ENCODE peak calls at places on chromosomes 12 and 14, in seven cellular contexts. One of them, this sample, is unnamed.

GRCh38 chr12:132243596-132244289 is 85.6 kb downstream of the GALNT9 start:
- DNase-seq in neuronal stem cell: no peak
- DNase-seq in H9: peak
- DNase-seq in IMR-90: no peak
- DNase-seq in mesendoderm: peak
- DNase-seq in mesenchymal stem cell: no peak
- DNase-seq in H1: no peak
- DNase-seq in this sample: no peak

GRCh38 chr14:33669111-33669510 is 281.8 kb downstream of the EGLN3 start:
- DNase-seq in neuronal stem cell: no peak
- DNase-seq in H9: no peak
- DNase-seq in IMR-90: no peak
- DNase-seq in mesendoderm: no peak
- DNase-seq in mesenchymal stem cell: no peak
- DNase-seq in H1: no peak
- DNase-seq in this sample: no peak

GRCh38 chr12:118714051-118714460 is 267.3 kb upstream of the SRRM4 start:
- DNase-seq in neuronal stem cell: peak
- DNase-seq in H9: peak
- DNase-seq in IMR-90: no peak
- DNase-seq in mesendoderm: peak
- DNase-seq in mesenchymal stem cell: no peak
- DNase-seq in H1: peak
- DNase-seq in this sample: no peak

GRCh38 chr12:4225571-4225970 is 48.0 kb upstream of the CCND2 start:
- DNase-seq in neuronal stem cell: no peak
- DNase-seq in H9: no peak
- DNase-seq in IMR-90: no peak
- DNase-seq in mesendoderm: no peak
- DNase-seq in mesenchymal stem cell: no peak
- DNase-seq in H1: no peak
- DNase-seq in this sample: no peak

GRCh38 chr12:109393437-109394345 is 46.0 kb downstream of the MYO1H start:
- DNase-seq in neuronal stem cell: peak
- DNase-seq in H9: peak
- DNase-seq in IMR-90: peak
- DNase-seq in mesendoderm: peak
- DNase-seq in mesenchymal stem cell: peak
- DNase-seq in H1: no peak
- DNase-seq in this sample: peak

GRCh38 chr12:7130791-7131501 is 775 bp downstream of the CLSTN3 start:
- DNase-seq in neuronal stem cell: no peak
- DNase-seq in H9: peak
- DNase-seq in IMR-90: peak
- DNase-seq in mesendoderm: peak
- DNase-seq in mesenchymal stem cell: peak
- DNase-seq in H1: no peak
- DNase-seq in this sample: peak

GRCh38 chr12:52230364-52231281 is 2.4 kb upstream of the KRT7 start:
- DNase-seq in neuronal stem cell: no peak
- DNase-seq in H9: no peak
- DNase-seq in IMR-90: peak
- DNase-seq in mesendoderm: peak
- DNase-seq in mesenchymal stem cell: peak
- DNase-seq in H1: no peak
- DNase-seq in this sample: peak

GRCh38 chr12:96472384-96472783 is 17.0 kb upstream of the CFAP54 start:
- DNase-seq in neuronal stem cell: no peak
- DNase-seq in H9: no peak
- DNase-seq in IMR-90: no peak
- DNase-seq in mesendoderm: no peak
- DNase-seq in mesenchymal stem cell: no peak
- DNase-seq in H1: no peak
- DNase-seq in this sample: no peak

GRCh38 chr12:82524020-82524419 is 162.7 kb upstream of the TMTC2 start:
- DNase-seq in neuronal stem cell: no peak
- DNase-seq in H9: no peak
- DNase-seq in IMR-90: no peak
- DNase-seq in mesendoderm: no peak
- DNase-seq in mesenchymal stem cell: no peak
- DNase-seq in H1: no peak
- DNase-seq in this sample: no peak

GRCh38 chr14:32985881-32986280 is 47.2 kb downstream of the NPAS3 start:
- DNase-seq in neuronal stem cell: no peak
- DNase-seq in H9: no peak
- DNase-seq in IMR-90: no peak
- DNase-seq in mesendoderm: no peak
- DNase-seq in mesenchymal stem cell: peak
- DNase-seq in H1: no peak
- DNase-seq in this sample: no peak

GRCh38 chr14:54189358-54190354 is 207.2 kb upstream of the CDKN3 start:
- DNase-seq in neuronal stem cell: no peak
- DNase-seq in H9: no peak
- DNase-seq in IMR-90: peak
- DNase-seq in mesendoderm: peak
- DNase-seq in mesenchymal stem cell: peak
- DNase-seq in H1: no peak
- DNase-seq in this sample: no peak

GRCh38 chr12:68633614-68634558 is 23.2 kb downstream of the RAP1B start:
- DNase-seq in neuronal stem cell: no peak
- DNase-seq in H9: no peak
- DNase-seq in IMR-90: no peak
- DNase-seq in mesendoderm: no peak
- DNase-seq in mesenchymal stem cell: no peak
- DNase-seq in H1: no peak
- DNase-seq in this sample: no peak

GRCh38 chr14:21095430-21096205 is 2.8 kb downstream of the ZNF219 start:
- DNase-seq in neuronal stem cell: no peak
- DNase-seq in H9: peak
- DNase-seq in IMR-90: peak
- DNase-seq in mesendoderm: peak
- DNase-seq in mesenchymal stem cell: no peak
- DNase-seq in H1: no peak
- DNase-seq in this sample: no peak

GRCh38 chr12:6955462-6956331 is 4.5 kb downstream of the PTPN6 start:
- DNase-seq in neuronal stem cell: no peak
- DNase-seq in H9: no peak
- DNase-seq in IMR-90: no peak
- DNase-seq in mesendoderm: no peak
- DNase-seq in mesenchymal stem cell: no peak
- DNase-seq in H1: no peak
- DNase-seq in this sample: no peak

GRCh38 chr14:105853907-105854599 is 327.7 kb downstream of the TMEM121 start:
- DNase-seq in neuronal stem cell: no peak
- DNase-seq in H9: no peak
- DNase-seq in IMR-90: no peak
- DNase-seq in mesendoderm: no peak
- DNase-seq in mesenchymal stem cell: no peak
- DNase-seq in H1: no peak
- DNase-seq in this sample: no peak

GRCh38 chr12:55073043-55074022 is 52.9 kb upstream of the OR9K2 start:
- DNase-seq in neuronal stem cell: peak
- DNase-seq in H9: peak
- DNase-seq in IMR-90: peak
- DNase-seq in mesendoderm: peak
- DNase-seq in mesenchymal stem cell: peak
- DNase-seq in H1: no peak
- DNase-seq in this sample: peak

GRCh38 chr12:26358651-26359050 is 163.3 kb downstream of the SSPN start:
- DNase-seq in neuronal stem cell: no peak
- DNase-seq in H9: no peak
- DNase-seq in IMR-90: no peak
- DNase-seq in mesendoderm: no peak
- DNase-seq in mesenchymal stem cell: no peak
- DNase-seq in H1: no peak
- DNase-seq in this sample: no peak

GRCh38 chr12:20429876-20430275 is 61.5 kb downstream of the PDE3A start:
- DNase-seq in neuronal stem cell: no peak
- DNase-seq in H9: no peak
- DNase-seq in IMR-90: no peak
- DNase-seq in mesendoderm: no peak
- DNase-seq in mesenchymal stem cell: no peak
- DNase-seq in H1: no peak
- DNase-seq in this sample: no peak

GRCh38 chr12:108442077-108442476 is 73.0 kb upstream of the FICD start:
- DNase-seq in neuronal stem cell: no peak
- DNase-seq in H9: peak
- DNase-seq in IMR-90: no peak
- DNase-seq in mesendoderm: peak
- DNase-seq in mesenchymal stem cell: no peak
- DNase-seq in H1: peak
- DNase-seq in this sample: peak

GRCh38 chr14:91255820-91256219 is 11.3 kb upstream of the GPR68 start:
- DNase-seq in neuronal stem cell: no peak
- DNase-seq in H9: no peak
- DNase-seq in IMR-90: no peak
- DNase-seq in mesendoderm: no peak
- DNase-seq in mesenchymal stem cell: no peak
- DNase-seq in H1: no peak
- DNase-seq in this sample: no peak
- H2BK120ac ChIP-seq in neuronal stem cell: no peak
- H2BK120ac ChIP-seq in H9: no peak
- H2BK120ac ChIP-seq in IMR-90: no peak
- H2BK120ac ChIP-seq in mesendoderm: no peak
- H2BK120ac ChIP-seq in mesenchymal stem cell: no peak
- H2BK120ac ChIP-seq in H1: no peak
- H2BK120ac ChIP-seq in this sample: no peak

GRCh38 chr12:29133680-29134079 is 15.4 kb upstream of the FAR2 start:
- DNase-seq in neuronal stem cell: no peak
- DNase-seq in H9: peak
- DNase-seq in IMR-90: no peak
- DNase-seq in mesendoderm: no peak
- DNase-seq in mesenchymal stem cell: no peak
- DNase-seq in H1: no peak
- DNase-seq in this sample: no peak

GRCh38 chr12:29131539-29131938 is 17.5 kb upstream of the FAR2 start:
- DNase-seq in neuronal stem cell: no peak
- DNase-seq in H9: no peak
- DNase-seq in IMR-90: peak
- DNase-seq in mesendoderm: no peak
- DNase-seq in mesenchymal stem cell: peak
- DNase-seq in H1: no peak
- DNase-seq in this sample: no peak

DNA sequence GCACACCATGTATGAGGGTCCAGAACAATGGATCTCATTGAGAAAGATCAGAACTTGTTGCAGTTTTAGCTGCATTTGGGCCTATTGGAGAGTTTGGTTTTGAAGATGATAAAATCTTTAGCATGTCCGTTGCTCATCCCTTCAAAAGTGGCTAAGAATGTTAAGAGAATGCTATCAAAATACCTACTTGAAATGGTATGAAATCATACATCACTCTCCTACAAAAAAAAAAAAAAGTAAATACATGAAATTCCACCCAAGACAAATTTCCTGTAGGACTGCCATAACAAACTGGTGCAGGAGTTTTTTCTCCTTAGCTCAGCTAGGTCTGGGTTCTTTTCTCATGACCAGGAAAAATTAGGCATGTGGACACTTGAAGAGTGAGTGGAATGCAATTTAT is 15.9 kb upstream of the FAR2 start:
- DNase-seq in neuronal stem cell: no peak
- DNase-seq in H9: no peak
- DNase-seq in IMR-90: no peak
- DNase-seq in mesendoderm: no peak
- DNase-seq in mesenchymal stem cell: no peak
- DNase-seq in H1: no peak
- DNase-seq in this sample: peak
- H2BK120ac ChIP-seq in neuronal stem cell: no peak
- H2BK120ac ChIP-seq in H9: no peak
- H2BK120ac ChIP-seq in IMR-90: peak
- H2BK120ac ChIP-seq in mesendoderm: no peak
- H2BK120ac ChIP-seq in mesenchymal stem cell: no peak
- H2BK120ac ChIP-seq in H1: no peak
- H2BK120ac ChIP-seq in this sample: no peak

GRCh38 chr14:88321692-88322504 is 1.2 kb downstream of the KCNK10 start:
- DNase-seq in neuronal stem cell: no peak
- DNase-seq in H9: peak
- DNase-seq in IMR-90: no peak
- DNase-seq in mesendoderm: peak
- DNase-seq in mesenchymal stem cell: no peak
- DNase-seq in H1: no peak
- DNase-seq in this sample: no peak

GRCh38 chr14:88322505-88323085 is 474 bp downstream of the KCNK10 start:
- DNase-seq in neuronal stem cell: no peak
- DNase-seq in H9: no peak
- DNase-seq in IMR-90: no peak
- DNase-seq in mesendoderm: no peak
- DNase-seq in mesenchymal stem cell: no peak
- DNase-seq in H1: no peak
- DNase-seq in this sample: no peak

GRCh38 chr14:88325883-88326282 is 2.8 kb upstream of the KCNK10 start:
- DNase-seq in neuronal stem cell: no peak
- DNase-seq in H9: no peak
- DNase-seq in IMR-90: no peak
- DNase-seq in mesendoderm: no peak
- DNase-seq in mesenchymal stem cell: no peak
- DNase-seq in H1: no peak
- DNase-seq in this sample: no peak

GRCh38 chr14:88323520-88324199 is 591 bp upstream of the KCNK10 start:
- DNase-seq in neuronal stem cell: no peak
- DNase-seq in H9: peak
- DNase-seq in IMR-90: peak
- DNase-seq in mesendoderm: peak
- DNase-seq in mesenchymal stem cell: peak
- DNase-seq in H1: no peak
- DNase-seq in this sample: no peak

GRCh38 chr14:88323086-88323519 is at the start of gene KCNK10:
- DNase-seq in neuronal stem cell: no peak
- DNase-seq in H9: peak
- DNase-seq in IMR-90: no peak
- DNase-seq in mesendoderm: no peak
- DNase-seq in mesenchymal stem cell: no peak
- DNase-seq in H1: no peak
- DNase-seq in this sample: no peak
- H2BK120ac ChIP-seq in neuronal stem cell: peak
- H2BK120ac ChIP-seq in H9: no peak
- H2BK120ac ChIP-seq in IMR-90: no peak
- H2BK120ac ChIP-seq in mesendoderm: no peak
- H2BK120ac ChIP-seq in mesenchymal stem cell: no peak
- H2BK120ac ChIP-seq in H1: no peak
- H2BK120ac ChIP-seq in this sample: no peak

GRCh38 chr12:31301311-31301710 is 24.6 kb downstream of the SINHCAF start:
- DNase-seq in neuronal stem cell: no peak
- DNase-seq in H9: no peak
- DNase-seq in IMR-90: no peak
- DNase-seq in mesendoderm: no peak
- DNase-seq in mesenchymal stem cell: no peak
- DNase-seq in H1: no peak
- DNase-seq in this sample: no peak

GRCh38 chr12:31300783-31301182 is 25.2 kb downstream of the SINHCAF start:
- DNase-seq in neuronal stem cell: no peak
- DNase-seq in H9: no peak
- DNase-seq in IMR-90: no peak
- DNase-seq in mesendoderm: no peak
- DNase-seq in mesenchymal stem cell: peak
- DNase-seq in H1: no peak
- DNase-seq in this sample: no peak

GRCh38 chr12:31298510-31298904 is 27.4 kb downstream of the SINHCAF start:
- DNase-seq in neuronal stem cell: no peak
- DNase-seq in H9: no peak
- DNase-seq in IMR-90: no peak
- DNase-seq in mesendoderm: no peak
- DNase-seq in mesenchymal stem cell: no peak
- DNase-seq in H1: no peak
- DNase-seq in this sample: no peak

GRCh38 chr12:31300341-31300740 is 25.6 kb downstream of the SINHCAF start:
- DNase-seq in neuronal stem cell: no peak
- DNase-seq in H9: no peak
- DNase-seq in IMR-90: no peak
- DNase-seq in mesendoderm: no peak
- DNase-seq in mesenchymal stem cell: no peak
- DNase-seq in H1: no peak
- DNase-seq in this sample: no peak

GRCh38 chr12:31297572-31298509 is 28.1 kb downstream of the SINHCAF start:
- DNase-seq in neuronal stem cell: no peak
- DNase-seq in H9: no peak
- DNase-seq in IMR-90: no peak
- DNase-seq in mesendoderm: no peak
- DNase-seq in mesenchymal stem cell: no peak
- DNase-seq in H1: no peak
- DNase-seq in this sample: no peak
- H2BK120ac ChIP-seq in neuronal stem cell: no peak
- H2BK120ac ChIP-seq in H9: no peak
- H2BK120ac ChIP-seq in IMR-90: no peak
- H2BK120ac ChIP-seq in mesendoderm: no peak
- H2BK120ac ChIP-seq in mesenchymal stem cell: no peak
- H2BK120ac ChIP-seq in H1: no peak
- H2BK120ac ChIP-seq in this sample: no peak

This sample was measured in trophoblast cell.